ENCODE peak calls at places on chromosome 11, in ten cellular contexts. H is fibroblast of villous mesenchyme, G is coronary artery, R is MM.1S, C is thoracic aorta, F is upper lobe of left lung, O is left lung, Z is Calu3, N is colonic mucosa, S is retinal pigment epithelial cell. K is an unnamed sample.

GRCh38 chr11:11171285-11171684 is 181.8 kb downstream of the CSNK2A3 start:
- DNase-seq in H (no peak), G (no peak), R (no peak), C (no peak), F (no peak), O (no peak), Z (no peak), N (no peak), S (no peak), K (no peak)

GRCh38 chr11:4704790-4705334 is 278 bp downstream of the MMP26 start:
- DNase-seq in H (no peak), G (no peak), R (no peak), C (no peak), F (no peak), O (no peak), Z (no peak), N (no peak), S (no peak), K (no peak)

GRCh38 chr11:59283825-59284772 is 71.4 kb upstream of the MPEG1 start:
- DNase-seq in H (peak; percentile 60), G (no peak), R (peak; percentile 67), C (no peak), F (no peak), O (no peak), Z (peak; percentile 50), N (peak; percentile 58), S (peak; percentile 4), K (no peak)

GRCh38 chr11:111814567-111814966 is 48.4 kb upstream of the PPP2R1B start:
- DNase-seq in H (peak; percentile 99), G (no peak), R (no peak), C (no peak), F (no peak), O (no peak), Z (no peak), N (no peak), S (no peak), K (no peak)

GRCh38 chr11:3207530-3208189 is 11.0 kb downstream of the MRGPRG start:
- DNase-seq in H (no peak), G (no peak), R (no peak), C (no peak), F (no peak), O (peak; percentile 28), Z (no peak), N (no peak), S (no peak), K (no peak)

GRCh38 chr11:128346808-128347207 is 240.6 kb downstream of the ETS1 start:
- DNase-seq in H (no peak), G (no peak), R (no peak), C (no peak), F (no peak), O (no peak), Z (peak; percentile 18), N (no peak), S (peak; percentile 75), K (no peak)

GRCh38 chr11:117220999-117221774 is 10.7 kb downstream of the PCSK7 start:
- DNase-seq in H (no peak), G (no peak), R (no peak), C (no peak), F (no peak), O (no peak), Z (no peak), N (no peak), S (no peak), K (no peak)

GRCh38 chr11:1935156-1936071 is 11.7 kb upstream of the MRPL23 start:
- DNase-seq in H (no peak), G (no peak), R (no peak), C (no peak), F (peak; percentile 73), O (peak; percentile 70), Z (no peak), N (no peak), S (no peak), K (no peak)

GRCh38 chr11:117299351-117300300 is 8.5 kb downstream of the BACE1-AS start:
- DNase-seq in H (no peak), G (no peak), R (no peak), C (no peak), F (no peak), O (no peak), Z (peak; percentile 12), N (no peak), S (no peak), K (no peak)

GRCh38 chr11:120184371-120184945 is 26.4 kb upstream of the OAF start:
- DNase-seq in H (no peak), G (peak; percentile 73), R (no peak), C (no peak), F (no peak), O (no peak), Z (no peak), N (peak; percentile 36), S (no peak), K (peak; percentile 51)

GRCh38 chr11:127003260-127003981 is 2.9 kb upstream of the KIRREL3 start:
- DNase-seq in H (no peak), G (no peak), R (peak; percentile 71), C (no peak), F (peak; percentile 84), O (peak; percentile 79), Z (peak; percentile 66), N (peak; percentile 29), S (no peak), K (no peak)

GRCh38 chr11:24298126-24298525 is 198.7 kb upstream of the LUZP2 start:
- DNase-seq in H (no peak), G (no peak), R (no peak), C (no peak), F (no peak), O (no peak), Z (no peak), N (no peak), S (peak; percentile 7), K (no peak)

GRCh38 chr11:134272381-134273316 is 3.5 kb upstream of the GLB1L3 start:
- DNase-seq in H (peak; percentile 66), G (peak; percentile 58), R (no peak), C (no peak), F (peak; percentile 54), O (no peak), Z (no peak), N (no peak), S (no peak), K (peak; percentile 32)

GRCh38 chr11:134271978-134272377 is 4.2 kb upstream of the GLB1L3 start:
- DNase-seq in H (no peak), G (peak; percentile 3), R (no peak), C (no peak), F (no peak), O (no peak), Z (no peak), N (no peak), S (no peak), K (no peak)

GRCh38 chr11:134267966-134268365 is 8.2 kb upstream of the GLB1L3 start:
- DNase-seq in H (no peak), G (no peak), R (no peak), C (no peak), F (no peak), O (no peak), Z (no peak), N (no peak), S (no peak), K (no peak)

GRCh38 chr11:134267466-134267865 is 8.7 kb upstream of the GLB1L3 start:
- DNase-seq in H (no peak), G (no peak), R (no peak), C (no peak), F (no peak), O (no peak), Z (no peak), N (no peak), S (peak; percentile 43), K (no peak)

DNA sequence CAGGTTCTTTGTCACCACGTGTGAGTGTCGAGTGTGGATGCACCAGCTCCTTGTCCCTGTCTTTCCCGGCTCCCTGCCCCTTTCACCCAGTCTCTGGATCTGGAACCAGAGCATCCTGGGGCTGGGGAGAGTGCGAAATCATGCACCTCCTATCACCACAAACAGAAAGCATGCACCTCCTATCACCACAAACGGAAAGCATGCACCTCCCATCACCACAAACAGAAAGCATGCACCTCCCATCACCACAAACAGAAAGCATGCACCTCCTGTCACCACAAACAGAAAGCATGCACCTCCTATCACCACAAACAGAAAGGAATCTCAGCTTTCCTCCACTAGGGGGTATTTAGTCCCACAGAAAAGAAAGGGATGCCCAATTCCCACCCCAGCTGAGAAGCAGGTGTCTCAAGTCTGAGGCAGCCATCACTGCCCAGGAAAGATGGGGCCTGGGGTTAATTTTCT is 5.9 kb upstream of the GLB1L3 start:
- DNase-seq in H (no peak), G (no peak), R (peak; percentile 66), C (no peak), F (no peak), O (no peak), Z (no peak), N (no peak), S (no peak), K (no peak)
- TF ChIP-seq CTCF in H (peak; percentile 28), G (no peak), R (peak; percentile 49), C (no peak), F (no peak), O (no peak), Z (no peak), N (no peak), S (peak; percentile 33), K (peak; percentile 48)

DNA sequence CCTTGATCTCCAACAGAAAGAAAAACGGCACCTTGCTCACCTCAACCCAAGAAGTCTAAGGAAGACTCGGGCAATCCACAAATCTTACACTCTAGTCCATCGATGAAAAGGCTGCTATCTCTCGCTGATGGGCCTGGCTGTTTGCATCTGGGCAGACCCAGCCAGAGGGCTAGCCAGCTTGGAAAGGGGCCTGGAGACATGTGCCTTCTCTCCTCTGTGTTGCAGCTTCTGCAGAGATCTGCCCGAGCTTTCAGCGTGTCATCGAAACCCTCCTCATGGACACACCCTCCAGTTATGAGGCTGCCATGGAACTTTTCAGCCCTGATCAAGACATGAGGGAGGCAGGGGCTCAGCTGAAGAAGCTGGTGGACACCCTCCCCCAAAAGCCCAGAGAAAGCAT is 3.2 kb downstream of the SCGB1A1 start:
- DNase-seq in H (no peak), G (no peak), R (no peak), C (no peak), F (no peak), O (no peak), Z (no peak), N (no peak), S (no peak), K (no peak)
- TF ChIP-seq CTCF in H (no peak), G (no peak), R (no peak), C (no peak), F (no peak), O (no peak), Z (no peak), N (no peak), S (no peak), K (no peak)

DNA sequence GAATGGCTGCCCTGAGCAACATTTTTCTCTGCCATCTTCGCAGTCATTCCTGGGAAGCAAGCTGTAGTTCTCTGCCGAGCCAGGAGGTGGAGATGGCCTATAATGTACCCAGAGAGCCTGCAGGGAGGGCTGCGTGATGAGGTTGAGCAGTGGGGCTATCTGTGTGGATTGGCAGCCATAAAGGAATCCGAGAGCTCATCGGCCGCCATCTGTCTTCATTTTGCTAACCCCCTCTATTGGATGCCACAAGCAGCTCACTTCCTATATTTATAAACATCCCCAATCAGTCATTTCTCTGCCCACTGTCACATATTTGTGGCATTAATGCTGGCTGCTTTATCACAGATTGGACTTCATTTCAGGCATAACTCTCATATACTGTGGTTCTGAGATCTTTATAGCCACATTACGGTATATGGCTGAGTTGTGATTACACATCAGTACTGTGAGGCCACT is 209.5 kb downstream of the NTM start:
- DNase-seq in H (no peak), G (no peak), R (no peak), C (no peak), F (no peak), O (no peak), Z (no peak), N (no peak), S (no peak), K (no peak)
- TF ChIP-seq CTCF in H (peak; percentile 19), G (no peak), R (peak; percentile 25), C (no peak), F (no peak), O (peak; percentile 13), Z (no peak), N (no peak), S (peak; percentile 87), K (peak; percentile 71)

GRCh38 chr11:78832226-78832947 is 257.7 kb upstream of the NARS2 start:
- DNase-seq in H (no peak), G (no peak), R (no peak), C (no peak), F (no peak), O (no peak), Z (no peak), N (no peak), S (no peak), K (no peak)
- TF ChIP-seq CTCF in H (no peak), G (no peak), R (peak; percentile 17), C (no peak), F (no peak), O (no peak), Z (no peak), N (no peak), S (no peak), K (no peak)

K was measured in type B pancreatic cell.